ENCODE peak calls at places on chromosomes 12 and 14, in seven cellular contexts. K is ovary, Y is SK-N-SH, U is prostate gland, Q is thoracic aorta, I is hepatocyte, A is spleen. O is an unnamed sample.
A peak's percentile ranks its signal among the peaks of the same experiment; 100 is the strongest.

GRCh38 chr12:131413471-131413870 is 297.4 kb upstream of the SFSWAP start:
- DNase-seq in Q (no peak), U (no peak), A (peak; percentile 28), K (no peak), Y (no peak), I (no peak), O (no peak)

GRCh38 chr12:19694627-19695026 is 255.3 kb downstream of the AEBP2 start:
- DNase-seq in Y (no peak), K (no peak), U (no peak), I (no peak), A (no peak), Q (no peak), O (no peak)

GRCh38 chr12:115404761-115405470 is 720.9 kb upstream of the TBX3 start:
- DNase-seq in K (no peak), U (no peak), I (peak; percentile 8), Q (no peak), Y (no peak), A (no peak), O (no peak)

GRCh38 chr12:20555771-20556170 is 139.4 kb upstream of the SLCO1C1 start:
- DNase-seq in K (no peak), A (no peak), Y (no peak), Q (no peak), U (no peak), I (no peak), O (no peak)

GRCh38 chr14:103065861-103066260 is 8.5 kb upstream of the CDC42BPB start:
- DNase-seq in Y (no peak), K (no peak), A (peak; percentile 34), U (no peak), Q (no peak), I (no peak), O (peak; percentile 13)

GRCh38 chr14:69539631-69540410 is 34.9 kb downstream of the CCDC177 start:
- DNase-seq in U (no peak), I (no peak), K (no peak), Y (no peak), Q (no peak), A (no peak), O (peak; percentile 76)

GRCh38 chr12:94204647-94205247 is 56.4 kb downstream of the PLXNC1 start:
- DNase-seq in Y (no peak), U (no peak), Q (no peak), A (no peak), K (no peak), I (no peak), O (no peak)

GRCh38 chr14:95346820-95347219 is 27.1 kb upstream of the CLMN start:
- DNase-seq in I (no peak), A (no peak), U (no peak), Y (no peak), K (no peak), Q (no peak), O (no peak)

GRCh38 chr14:41899416-41899815 is 292.7 kb downstream of the LRFN5 start:
- DNase-seq in K (no peak), Q (no peak), I (no peak), Y (no peak), A (no peak), U (no peak), O (no peak)

GRCh38 chr14:56794557-56795283 is 15.6 kb downstream of the OTX2 start:
- DNase-seq in U (no peak), Y (no peak), A (no peak), Q (no peak), K (no peak), I (peak; percentile 22), O (no peak)

GRCh38 chr12:79884401-79885006 is 50.4 kb downstream of the PPP1R12A start:
- DNase-seq in U (no peak), Q (no peak), Y (no peak), A (no peak), K (no peak), I (no peak), O (no peak)

GRCh38 chr14:32514236-32514635 is 185.1 kb downstream of the AKAP6 start:
- DNase-seq in Q (no peak), K (no peak), A (no peak), U (no peak), I (no peak), Y (no peak), O (no peak)

GRCh38 chr12:32889073-32889760 is 7.4 kb downstream of the PKP2 start:
- DNase-seq in I (no peak), U (no peak), A (no peak), Q (no peak), Y (no peak), K (no peak), O (no peak)

GRCh38 chr14:104239866-104240301 is 101.5 kb downstream of the KIF26A start:
- DNase-seq in Y (peak; percentile 34), A (no peak), U (no peak), I (no peak), K (peak; percentile 9), Q (no peak), O (peak; percentile 10)

GRCh38 chr12:13602217-13602616 is 379.2 kb downstream of the GRIN2B start:
- DNase-seq in A (no peak), Q (no peak), K (no peak), U (no peak), Y (no peak), I (no peak), O (no peak)

GRCh38 chr14:99779751-99780150 is 13.5 kb upstream of the EML1 start:
- DNase-seq in K (no peak), I (no peak), Q (no peak), U (no peak), A (no peak), Y (no peak), O (no peak)

GRCh38 chr14:49620182-49621113 is at the start of the genes MGAT2 and RPL36AL:
- DNase-seq in Q (peak; percentile 87), K (peak; percentile 99), A (peak; percentile 98), Y (peak; percentile 99), I (peak; percentile 98), U (peak; percentile 98), O (peak; percentile 99)
- TF ChIP-seq CTCF in Q (peak; percentile 33), K (peak; percentile 45), A (peak; percentile 63), Y (peak; percentile 45), I (peak; percentile 28), U (no peak), O (no peak)

GRCh38 chr12:89684131-89684530 is 24.5 kb downstream of the ATP2B1 start:
- DNase-seq in U (no peak), K (no peak), I (no peak), Y (no peak), Q (no peak), A (no peak), O (no peak)
- H3K36me3 ChIP-seq in U (no peaks in the 10 kb centered on the region), K (no peaks in the 10 kb centered on the region), I (no peaks in the 10 kb centered on the region), Y (no peaks in the 10 kb centered on the region), Q (no peaks in the 10 kb centered on the region), A (no peaks in the 10 kb centered on the region), O (no peaks in the 10 kb centered on the region)

DNA sequence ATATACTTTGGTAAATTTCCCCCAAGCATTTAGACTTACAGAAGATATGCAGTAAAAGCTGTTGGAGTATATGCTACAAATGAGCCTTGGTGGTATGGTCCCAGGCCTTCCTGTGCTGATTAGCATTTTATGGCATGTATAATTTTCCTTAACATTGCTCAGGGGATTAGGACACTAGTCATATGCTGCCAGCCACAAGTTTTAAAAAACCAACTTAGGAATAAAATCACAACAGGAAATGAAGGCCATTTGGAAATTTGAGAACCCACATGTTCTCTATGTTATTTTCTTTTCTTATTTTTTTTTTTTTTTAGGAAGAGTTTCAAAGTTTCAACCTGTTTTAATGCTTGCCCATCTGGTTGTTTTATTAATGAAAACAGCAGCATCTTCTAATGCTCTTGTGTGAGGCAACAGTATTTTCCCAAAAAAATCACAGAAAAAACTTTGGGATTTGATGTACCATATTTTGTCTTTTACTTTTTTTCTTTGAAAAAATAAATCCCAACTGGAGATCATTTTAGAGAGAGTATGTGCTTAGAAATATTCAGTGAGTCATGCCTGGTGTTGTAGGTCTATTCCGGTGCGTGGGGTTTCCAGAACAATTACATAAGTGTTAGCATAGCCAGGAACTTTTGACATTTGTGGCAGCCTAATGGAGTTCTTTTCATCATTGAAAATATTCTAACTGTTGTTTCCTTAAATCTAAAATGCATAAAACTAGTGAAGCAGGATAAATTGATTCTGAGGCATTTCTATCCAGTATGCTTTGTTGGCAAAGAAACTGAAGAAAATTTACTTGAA is 21.7 kb upstream of the DUSP6 start:
- DNase-seq in U (peak; percentile 23), Y (no peak), I (no peak), A (no peak), Q (no peak), K (no peak), O (no peak)
- H3K4me1 ChIP-seq in U (peaks cover 3% of the 10 kb centered on the region), Y (peaks cover 16% of the 10 kb centered on the region), I (peaks cover 44% of the 10 kb centered on the region), A (no peaks in the 10 kb centered on the region), Q (peaks cover 57% of the 10 kb centered on the region), K (no peaks in the 10 kb centered on the region), O (no peaks in the 10 kb centered on the region)

GRCh38 chr12:87150969-87151662 is 878.1 kb downstream of the C12orf50 start:
- DNase-seq in Q (no peak), U (no peak), K (no peak), Y (no peak), A (peak; percentile 13), I (peak; percentile 45), O (no peak)
- TF ChIP-seq CTCF in Q (no peak), U (no peak), K (no peak), Y (no peak), A (no peak), I (no peak), O (no peak)

GRCh38 chr12:124461851-124462623 is 105.4 kb downstream of the NCOR2 start:
- DNase-seq in Y (no peak), Q (no peak), U (no peak), A (peak; percentile 74), K (no peak), I (no peak), O (no peak)
- H3K36me3 ChIP-seq in Y (peaks cover 15% of the 10 kb centered on the region), Q (peaks cover 29% of the 10 kb centered on the region), U (peaks cover 5% of the 10 kb centered on the region), A (peaks cover 78% of the 10 kb centered on the region), K (no peaks in the 10 kb centered on the region), I (no peaks in the 10 kb centered on the region), O (peaks cover 44% of the 10 kb centered on the region)

GRCh38 chr14:76954371-76954770 is 74.1 kb downstream of the IRF2BPL start:
- DNase-seq in U (no peak), Y (no peak), I (no peak), A (no peak), Q (no peak), K (no peak), O (no peak)

GRCh38 chr14:76957224-76957881 is 71.2 kb downstream of the IRF2BPL start:
- DNase-seq in Q (no peak), U (no peak), Y (peak; percentile 64), I (no peak), K (no peak), A (no peak), O (no peak)

GRCh38 chr14:76956253-76957090 is 72.0 kb downstream of the IRF2BPL start:
- DNase-seq in I (peak; percentile 97), U (peak; percentile 83), Y (peak; percentile 91), Q (peak; percentile 84), A (peak; percentile 97), K (peak; percentile 82), O (peak; percentile 96)

GRCh38 chr14:76954791-76955190 is 73.7 kb downstream of the IRF2BPL start:
- DNase-seq in Q (no peak), I (no peak), U (no peak), K (no peak), Y (no peak), A (no peak), O (no peak)

GRCh38 chr14:76955575-76956252 is 72.8 kb downstream of the IRF2BPL start:
- DNase-seq in Q (no peak), U (peak; percentile 48), A (peak; percentile 86), Y (no peak), K (no peak), I (no peak), O (peak; percentile 61)
- H3K4me1 ChIP-seq in Q (peaks cover 66% of the 10 kb centered on the region), U (peaks cover 25% of the 10 kb centered on the region), A (peaks cover 54% of the 10 kb centered on the region), Y (peaks cover 74% of the 10 kb centered on the region), K (peaks cover 13% of the 10 kb centered on the region), I (peaks cover 52% of the 10 kb centered on the region), O (peaks cover 40% of the 10 kb centered on the region)

O was measured in adrenal gland.